ENCODE peak calls at places on chromosomes 7 and 10, in eight cellular contexts. C, G, P, X, H, L, W and B are unnamed samples.

GRCh38 chr10:8054498-8055407 is at the start of gene GATA3:
- DNase-seq in X (peak; percentile 19), H (peak; percentile 51), P (no peak), C (peak; percentile 72), W (peak; percentile 60), L (no peak), G (no peak), B (peak; percentile 75)

GRCh38 chr10:124093076-124093773 is at the start of gene CHST15:
- DNase-seq in P (peak; percentile 54), C (peak; percentile 75), H (peak; percentile 56), G (peak; percentile 74), L (no peak), X (peak; percentile 61), W (no peak), B (peak; percentile 36)

GRCh38 chr10:44955408-44956070 is 4.1 kb upstream of the RASSF4 start:
- DNase-seq in L (peak; percentile 87), X (no peak), G (no peak), H (no peak), C (peak; percentile 92), P (no peak), W (no peak), B (no peak)

GRCh38 chr10:100909506-100910260 is 3.1 kb upstream of the SLF2 start:
- DNase-seq in P (peak; percentile 30), G (no peak), L (no peak), H (no peak), X (no peak), C (no peak), W (no peak), B (peak; percentile 61)

GRCh38 chr10:130371686-130372085 is 235.5 kb downstream of the GLRX3 start:
- DNase-seq in L (no peak), P (no peak), G (no peak), C (no peak), X (no peak), W (no peak), H (no peak), B (no peak)

GRCh38 chr10:7819126-7819470 is 793 bp downstream of the TAF3 start:
- DNase-seq in C (peak; percentile 62), H (no peak), P (peak; percentile 49), G (no peak), X (peak; percentile 67), L (peak; percentile 45), W (no peak), B (peak; percentile 55)

GRCh38 chr7:1668486-1668931 is 1.6 kb upstream of the ELFN1 start:
- DNase-seq in P (no peak), H (no peak), W (no peak), X (peak; percentile 1), G (no peak), C (peak; percentile 45), L (no peak), B (no peak)

GRCh38 chr10:112307631-112308502 is 24.7 kb downstream of the TECTB start:
- DNase-seq in G (peak; percentile 59), L (no peak), P (peak; percentile 58), H (no peak), C (no peak), W (no peak), X (peak; percentile 35), B (peak; percentile 27)

GRCh38 chr7:77281780-77282478 is 82.3 kb upstream of the FGL2 start:
- DNase-seq in H (no peak), L (no peak), C (no peak), W (no peak), P (no peak), G (no peak), X (peak; percentile 41), B (no peak)

GRCh38 chr7:110386006-110386405 is 704.9 kb upstream of the LRRN3 start:
- DNase-seq in H (no peak), C (no peak), P (no peak), G (peak; percentile 7), W (no peak), L (no peak), X (no peak), B (no peak)

GRCh38 chr10:91137822-91138221 is 82.6 kb upstream of the PCGF5 start:
- DNase-seq in L (no peak), W (no peak), G (no peak), H (no peak), X (peak; percentile 52), P (no peak), C (no peak), B (no peak)

GRCh38 chr10:63503395-63503794 is 17.8 kb upstream of the REEP3 start:
- DNase-seq in X (no peak), H (no peak), C (no peak), P (no peak), L (no peak), G (no peak), W (no peak), B (no peak)

GRCh38 chr10:79320785-79321493 is 26.3 kb upstream of the PPIF start:
- DNase-seq in W (peak; percentile 86), P (peak; percentile 94), C (peak; percentile 57), H (peak; percentile 93), L (no peak), G (no peak), X (peak; percentile 36), B (peak; percentile 83)

GRCh38 chr7:28856656-28857055 is 101.5 kb downstream of the TRIL start:
- DNase-seq in X (no peak), W (no peak), G (no peak), C (no peak), H (no peak), L (no peak), P (peak; percentile 45), B (no peak)

GRCh38 chr7:44765579-44766415 is 17.1 kb downstream of the ZMIZ2 start:
- DNase-seq in L (no peak), W (no peak), H (no peak), G (no peak), P (no peak), C (no peak), X (no peak), B (no peak)

GRCh38 chr10:28796606-28797512 is 119.5 kb downstream of the BAMBI start:
- DNase-seq in W (no peak), L (peak; percentile 17), X (peak; percentile 22), H (no peak), C (peak; percentile 59), P (peak; percentile 72), G (no peak), B (peak; percentile 93)

GRCh38 chr10:112689327-112689726 is 242.3 kb downstream of the VTI1A start:
- DNase-seq in H (no peak), G (peak; percentile 10), L (peak; percentile 12), W (no peak), X (peak; percentile 5), C (no peak), P (peak; percentile 47), B (peak; percentile 33)

GRCh38 chr7:16421333-16422099 is at the start of gene CRPPA:
- DNase-seq in X (peak; percentile 34), P (peak; percentile 32), L (peak; percentile 12), C (peak; percentile 67), H (no peak), W (peak; percentile 57), G (no peak), B (peak; percentile 39)

GRCh38 chr7:90629306-90629918 is 33.3 kb downstream of the CDK14 start:
- DNase-seq in H (no peak), W (no peak), G (peak; percentile 31), L (peak; percentile 54), P (peak; percentile 72), C (no peak), X (peak; percentile 28), B (peak; percentile 80)

DNA sequence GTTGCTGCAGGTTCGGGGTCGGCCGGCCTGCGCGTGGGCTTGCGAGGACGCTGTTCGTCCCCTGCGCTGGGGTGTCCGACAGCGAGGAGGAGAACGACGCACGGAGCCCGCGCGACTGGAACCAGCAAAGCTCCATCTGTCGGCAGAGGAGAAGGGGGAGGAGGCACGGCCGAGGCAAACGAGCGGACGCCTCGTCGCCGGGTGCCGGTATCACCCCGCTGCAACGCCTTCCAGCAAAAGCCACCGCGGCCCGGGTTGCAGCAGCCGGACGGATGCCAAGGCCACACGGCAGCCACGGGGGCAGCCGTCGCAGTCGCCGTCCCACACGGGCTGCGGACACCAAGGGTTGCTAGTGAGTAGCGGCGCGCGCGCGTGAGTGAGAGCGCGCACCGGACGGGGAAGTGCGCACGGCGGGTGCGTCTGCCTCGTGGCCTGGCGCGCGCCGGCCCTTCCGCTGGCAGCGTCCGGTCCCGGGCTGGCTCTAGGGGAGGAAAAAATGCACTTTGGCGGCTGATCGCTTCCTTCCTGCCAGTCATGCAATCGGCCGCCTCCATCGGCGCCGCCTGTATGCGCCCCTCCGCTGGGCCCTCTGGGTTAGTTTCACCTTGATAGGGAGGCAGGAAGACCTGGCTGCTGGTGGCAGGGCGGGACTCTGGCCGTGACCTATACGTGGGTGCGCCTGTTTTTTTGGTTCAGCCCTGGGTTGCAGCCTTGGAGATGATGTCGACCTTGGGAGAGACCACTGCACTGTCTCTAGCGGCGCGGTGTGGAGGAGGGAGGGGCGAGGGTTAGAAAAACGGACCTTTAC is 446 bp downstream of the STAMBPL1 start:
- DNase-seq in L (peak; percentile 70), G (peak; percentile 51), C (peak; percentile 88), W (no peak), H (peak; percentile 31), P (peak; percentile 78), X (peak; percentile 83), B (peak; percentile 84)
- TF ChIP-seq CTCF in L (peak; percentile 12), G (peak; percentile 17), C (peak; percentile 13), W (no peak), H (peak; percentile 43), P (no peak), X (no peak), B (peak; percentile 18)

GRCh38 chr10:25015927-25016348 is at the start of gene ENKUR:
- DNase-seq in X (peak; percentile 97), G (peak; percentile 90), L (peak; percentile 96), W (peak; percentile 21), C (peak; percentile 94), P (peak; percentile 92), H (peak; percentile 83), B (peak; percentile 93)

GRCh38 chr10:25017247-25017590 is 807 bp downstream of the THNSL1 start:
- DNase-seq in L (peak; percentile 7), P (no peak), W (no peak), H (no peak), G (no peak), C (no peak), X (peak; percentile 25), B (no peak)

GRCh38 chr10:25017661-25018060 is 1.2 kb downstream of the THNSL1 start:
- DNase-seq in C (no peak), H (no peak), W (no peak), X (no peak), P (no peak), L (no peak), G (no peak), B (no peak)

GRCh38 chr10:25014579-25014978 is 1.4 kb downstream of the ENKUR start:
- DNase-seq in C (no peak), P (no peak), G (no peak), X (no peak), W (no peak), H (no peak), L (no peak), B (no peak)

GRCh38 chr10:25016349-25017246 is at the start of gene THNSL1:
- DNase-seq in W (peak; percentile 76), H (peak; percentile 96), L (peak; percentile 97), C (peak; percentile 99), X (peak; percentile 99), P (peak; percentile 98), G (peak; percentile 97), B (peak; percentile 99)
- H3K4me3 ChIP-seq in W (peak within 1 kb of the TSS; percentile 82), H (peak within 1 kb of the TSS; percentile 64), L (peak within 1 kb of the TSS; percentile 66), C (peak within 1 kb of the TSS; percentile 86), X (peak within 1 kb of the TSS; percentile 11), P (peak within 1 kb of the TSS; percentile 74), G (peak within 1 kb of the TSS; percentile 55), B (peak within 1 kb of the TSS; percentile 70)

GRCh38 chr10:43137971-43138756 is at the start of gene CSGALNACT2:
- DNase-seq in H (peak; percentile 50), P (peak; percentile 86), W (peak; percentile 33), X (peak; percentile 86), C (peak; percentile 92), L (peak; percentile 79), G (peak; percentile 34), B (peak; percentile 86)
- TF ChIP-seq CTCF in H (no peak), P (no peak), W (no peak), X (no peak), C (no peak), L (no peak), G (no peak), B (no peak)

GRCh38 chr7:95396136-95397032 is at the start of gene PON3:
- DNase-seq in X (peak; percentile 67), G (peak; percentile 22), H (no peak), P (no peak), C (peak; percentile 50), L (no peak), W (no peak), B (no peak)
- H3K4me3 ChIP-seq in X (peak within 1 kb of the TSS; percentile 69), G (peak within 1 kb of the TSS; percentile 60), H (no peak within 1 kb of the TSS), P (peak within 1 kb of the TSS; percentile 47), C (peak within 1 kb of the TSS; percentile 64), L (peak within 1 kb of the TSS; percentile 37), W (peak within 1 kb of the TSS; percentile 75), B (peak within 1 kb of the TSS; percentile 46)